ENCODE peak calls at places on chromosomes 16 and 17, in five cellular contexts. H, W, B, J and L are unnamed samples. For H3K27me3 and H3K4me1, the result is how much of the 10 kb centered on the place peaks cover.

GRCh38 chr16:79185681-79186080 is 414.9 kb downstream of the MAF start:
- DNase-seq in W (no peak), J (no peak), B (no peak), H (no peak), L (no peak)

GRCh38 chr16:12320298-12320706 is 343.8 kb downstream of the SNX29 start:
- DNase-seq in B (no peak), H (no peak), W (no peak), J (no peak), L (peak)

GRCh38 chr16:88634141-88634993 is 4.0 kb upstream of the IL17C start:
- DNase-seq in W (peak), B (no peak), H (peak), J (peak), L (peak)

GRCh38 chr16:65476556-65476955 is 354.7 kb upstream of the CDH11 start:
- DNase-seq in B (no peak), W (no peak), H (no peak), J (no peak), L (no peak)

GRCh38 chr16:12801511-12802042 is 2.1 kb downstream of the CPPED1 start:
- DNase-seq in W (no peak), B (no peak), H (no peak), J (no peak), L (no peak)

GRCh38 chr17:68595496-68595895 is 5.7 kb downstream of the FAM20A start:
- DNase-seq in W (no peak), H (no peak), J (no peak), B (no peak), L (no peak)

GRCh38 chr17:16934133-16934795 is 37.7 kb downstream of the TNFRSF13B start:
- DNase-seq in H (no peak), B (peak), J (peak), W (no peak), L (peak)

GRCh38 chr16:11914210-11914758 is 1.5 kb downstream of the GSPT1 start:
- DNase-seq in W (no peak), B (no peak), H (no peak), J (no peak), L (no peak)

GRCh38 chr17:46847204-46848191 is 3.9 kb upstream of the WNT9B start:
- DNase-seq in J (no peak), H (no peak), B (no peak), W (no peak), L (peak)
- H3K27me3 ChIP-seq in J (half or more), H (half or more), B (under half), W (under half), L (half or more)

GRCh38 chr17:80943346-80944145 is 48.1 kb upstream of the CHMP6 start:
- DNase-seq in J (no peak), H (no peak), B (no peak), W (no peak), L (no peak)

GRCh38 chr17:80942360-80943345 is 49.0 kb upstream of the CHMP6 start:
- DNase-seq in J (peak), W (peak), H (no peak), B (peak), L (no peak)

GRCh38 chr17:80941171-80941570 is 50.5 kb upstream of the CHMP6 start:
- DNase-seq in J (no peak), B (no peak), W (no peak), H (no peak), L (no peak)

GRCh38 chr17:80940171-80941123 is 51.2 kb upstream of the CHMP6 start:
- DNase-seq in H (no peak), B (no peak), J (no peak), W (no peak), L (no peak)

GRCh38 chr17:80941743-80942211 is 49.9 kb upstream of the CHMP6 start:
- DNase-seq in H (no peak), W (no peak), B (no peak), J (no peak), L (no peak)
- H3K4me1 ChIP-seq in H (under half), W (under half), B (under half), J (under half), L (under half)

GRCh38 chr16:66551362-66551761 is 1.0 kb upstream of the CKLF start:
- DNase-seq in J (no peak), B (no peak), H (peak), W (peak), L (peak)

GRCh38 chr16:66551788-66552287 is 538 bp upstream of the CKLF start:
- DNase-seq in B (no peak), H (no peak), W (no peak), J (no peak), L (no peak)

GRCh38 chr16:66554021-66554420 is 1.6 kb downstream of the CKLF start:
- DNase-seq in J (no peak), B (no peak), W (no peak), H (no peak), L (no peak)

GRCh38 chr16:66553223-66553622 is 847 bp downstream of the CKLF start:
- DNase-seq in J (no peak), B (no peak), W (no peak), H (no peak), L (no peak)

GRCh38 chr16:66552288-66553143 is at the start of gene CKLF:
- DNase-seq in H (peak), J (peak), W (peak), B (peak), L (peak)
- TF ChIP-seq CTCF in H (no peak), J (no peak), W (no peak), B (no peak), L (no peak)

GRCh38 chr17:61458000-61458399 is 5.8 kb downstream of the TBX4 start:
- DNase-seq in W (no peak), H (no peak), J (no peak), B (no peak), L (no peak)
- H3K27me3 ChIP-seq in W (under half), H (half or more), J (half or more), B (under half), L (half or more)

GRCh38 chr17:40461036-40461721 is 17.9 kb downstream of the IGFBP4 start:
- DNase-seq in H (no peak), W (peak), B (no peak), J (no peak), L (no peak)
- H3K4me1 ChIP-seq in H (under half), W (half or more), B (under half), J (half or more), L (under half)

GRCh38 chr16:55323637-55324490 is at the start of gene IRX6:
- DNase-seq in W (peak), H (peak), B (no peak), J (peak), L (peak)
- TF ChIP-seq CTCF in W (peak), H (peak), B (no peak), J (peak), L (peak)